ENCODE peak calls at places on chromosomes 7 and 10, in ten cellular contexts. B is NCI-H1092 treated with DMSO at 0.1 percent for 48 hours; F is cardiac muscle cell; V is AG20443; G is NT2/D1; C is iris pigment epithelial cell; I is Daoy; L is activated naive CD4-positive, alpha-beta T cell; A is M059J; W is occipital lobe. E is an unnamed sample.

GRCh38 chr7:2774280-2774679 is 69.8 kb downstream of the GNA12 start:
- DNase-seq in B (no peak), F (no peak), V (no peak), G (no peak), C (no peak), I (no peak), L (no peak), A (no peak), W (no peak), E (no peak)

GRCh38 chr7:81161459-81162075 is 242.7 kb upstream of the SEMA3C start:
- DNase-seq in B (no peak), F (peak; percentile 86), V (peak; percentile 89), G (no peak), C (peak; percentile 96), I (peak; percentile 87), L (no peak), A (peak; percentile 97), W (peak; percentile 9), E (peak; percentile 15)

GRCh38 chr7:4753610-4754432 is 21.6 kb upstream of the AP5Z1 start:
- DNase-seq in B (peak; percentile 67), F (peak; percentile 57), V (peak; percentile 81), G (peak; percentile 77), C (peak; percentile 36), I (peak; percentile 79), L (peak; percentile 84), A (peak; percentile 59), W (peak; percentile 64), E (peak; percentile 84)

GRCh38 chr10:308572-309085 is 173.4 kb downstream of the ZMYND11 start:
- DNase-seq in B (no peak), F (no peak), V (no peak), G (no peak), C (no peak), I (no peak), L (no peak), A (no peak), W (no peak), E (no peak)

GRCh38 chr10:74322141-74322540 is 171.1 kb downstream of the ADK start:
- DNase-seq in B (no peak), F (no peak), V (no peak), G (no peak), C (no peak), I (no peak), L (no peak), A (no peak), W (no peak), E (no peak)

GRCh38 chr7:17144313-17144712 is 154.1 kb upstream of the AHR start:
- DNase-seq in B (no peak), F (peak; percentile 42), V (peak; percentile 63), G (no peak), C (peak; percentile 77), I (peak; percentile 51), L (no peak), A (peak; percentile 84), W (no peak), E (no peak)

GRCh38 chr10:132554991-132555647 is 17.5 kb downstream of the INPP5A start:
- DNase-seq in B (no peak), F (peak; percentile 12), V (no peak), G (no peak), C (no peak), I (no peak), L (peak; percentile 27), A (no peak), W (no peak), E (no peak)

GRCh38 chr7:130292682-130293257 is at the start of gene CPA4:
- DNase-seq in B (no peak), F (peak; percentile 74), V (peak; percentile 87), G (no peak), C (peak; percentile 96), I (peak; percentile 99), L (no peak), A (peak; percentile 99), W (no peak), E (no peak)

GRCh38 chr10:5514226-5514881 is 10.4 kb upstream of the CALML3 start:
- DNase-seq in B (no peak), F (no peak), V (no peak), G (no peak), C (no peak), I (no peak), L (no peak), A (no peak), W (no peak), E (no peak)

GRCh38 chr7:45663167-45663921 is 89.2 kb downstream of the ADCY1 start:
- DNase-seq in B (no peak), F (peak; percentile 33), V (peak; percentile 69), G (no peak), C (peak; percentile 11), I (peak; percentile 63), L (no peak), A (no peak), W (no peak), E (peak; percentile 18)

GRCh38 chr10:1651280-1651975 is 85.9 kb downstream of the ADARB2 start:
- DNase-seq in B (no peak), F (no peak), V (no peak), G (no peak), C (no peak), I (no peak), L (no peak), A (no peak), W (no peak), E (no peak)

GRCh38 chr7:118182618-118183253 is 1.2 kb upstream of the LSM8 start:
- DNase-seq in B (no peak), F (no peak), V (no peak), G (no peak), C (no peak), I (no peak), L (no peak), A (no peak), W (no peak), E (no peak)

GRCh38 chr7:44764081-44764480 is 15.4 kb downstream of the ZMIZ2 start:
- DNase-seq in B (no peak), F (no peak), V (no peak), G (no peak), C (no peak), I (no peak), L (no peak), A (no peak), W (no peak), E (no peak)

GRCh38 chr7:151439855-151440798 is at the start of gene CRYGN:
- DNase-seq in B (peak; percentile 6), F (no peak), V (peak; percentile 47), G (no peak), C (no peak), I (no peak), L (no peak), A (no peak), W (no peak), E (no peak)

GRCh38 chr10:113056030-113056429 is 106.0 kb downstream of the TCF7L2 start:
- DNase-seq in B (no peak), F (no peak), V (no peak), G (no peak), C (no peak), I (peak; percentile 44), L (no peak), A (no peak), W (no peak), E (no peak)

GRCh38 chr10:54470324-54470631 is 330.8 kb downstream of the PCDH15 start:
- DNase-seq in B (no peak), F (no peak), V (no peak), G (no peak), C (no peak), I (no peak), L (no peak), A (no peak), W (no peak), E (no peak)

GRCh38 chr10:31321396-31321941 is 2.5 kb downstream of the ZEB1 start:
- DNase-seq in B (peak; percentile 36), F (peak; percentile 32), V (no peak), G (no peak), C (peak; percentile 50), I (no peak), L (peak; percentile 1), A (no peak), W (no peak), E (no peak)

GRCh38 chr10:24080207-24080606 is 128.7 kb upstream of the KIAA1217 start:
- DNase-seq in B (no peak), F (no peak), V (no peak), G (no peak), C (no peak), I (no peak), L (no peak), A (no peak), W (no peak), E (no peak)